ENCODE peak calls at places on chromosomes 2 and 18, in seven cellular contexts. D is caudate nucleus, V is GM19239, Z is Peyer's patch, G is GM20000, A is NCI-H774, M is fibroblast of lung. Y is an unnamed sample.

GRCh38 chr2:227154976-227155375 is 9.0 kb downstream of the COL4A4 start:
- DNase-seq in A (no peak), M (no peak), Z (no peak), D (no peak), V (no peak), G (no peak), Y (no peak)

GRCh38 chr2:178128836-178129630 is 16.8 kb downstream of the RBM45 start:
- DNase-seq in M (no peak), A (no peak), V (no peak), D (no peak), G (no peak), Z (no peak), Y (no peak)

GRCh38 chr2:226726546-226726945 is 73.1 kb downstream of the IRS1 start:
- DNase-seq in Z (no peak), D (no peak), M (no peak), A (no peak), G (no peak), V (no peak), Y (no peak)

GRCh38 chr2:65380243-65380642 is 52.2 kb downstream of the SPRED2 start:
- DNase-seq in V (no peak), A (no peak), Z (no peak), G (no peak), M (no peak), D (no peak), Y (no peak)

GRCh38 chr2:20663196-20664070 is 3.5 kb upstream of the GDF7 start:
- DNase-seq in M (no peak), G (no peak), A (no peak), D (no peak), Z (no peak), V (no peak), Y (no peak)

GRCh38 chr18:22084547-22084946 is 84.8 kb upstream of the GATA6 start:
- DNase-seq in M (no peak), D (no peak), A (no peak), V (no peak), Z (no peak), G (no peak), Y (no peak)

GRCh38 chr2:156023266-156023879 is 309.1 kb downstream of the NR4A2 start:
- DNase-seq in Z (no peak), A (no peak), G (no peak), D (no peak), V (no peak), M (no peak), Y (no peak)

GRCh38 chr2:99285521-99285920 is 15.5 kb downstream of the LYG1 start:
- DNase-seq in V (no peak), M (no peak), G (no peak), Z (no peak), D (no peak), A (no peak), Y (no peak)

Y was measured in occipital lobe.